ENCODE peak calls at places on chromosomes 4 and X, in six cellular contexts. C, Z, V, Q, O and R are unnamed samples.

GRCh38 chrX:24877854-24878650 is 137.7 kb downstream of the ARX start:
- DNase-seq in C (no peak), Z (no peak), V (no peak), Q (peak), O (no peak), R (no peak)

GRCh38 chr4:64799751-64800150 is 390.5 kb upstream of the TECRL start:
- DNase-seq in C (no peak), Z (no peak), V (no peak), Q (no peak), O (no peak), R (no peak)

GRCh38 chrX:45840411-45840950 is 639.8 kb upstream of the DIPK2B start:
- DNase-seq in C (no peak), Z (no peak), V (no peak), Q (no peak), O (no peak), R (no peak)

GRCh38 chrX:134365923-134366322 is 94.0 kb upstream of the HPRT1 start:
- DNase-seq in C (no peak), Z (no peak), V (no peak), Q (peak), O (no peak), R (no peak)

GRCh38 chrX:113400193-113400704 is 559.6 kb upstream of the AMOT start:
- DNase-seq in C (no peak), Z (no peak), V (no peak), Q (no peak), O (no peak), R (no peak)

GRCh38 chr4:145557720-145558119 is 61.5 kb upstream of the MMAA start:
- DNase-seq in C (no peak), Z (peak), V (peak), Q (peak), O (peak), R (peak)

GRCh38 chr4:105998210-105998609 is 102.9 kb downstream of the NPNT start:
- DNase-seq in C (no peak), Z (no peak), V (no peak), Q (no peak), O (no peak), R (no peak)

GRCh38 chrX:78886550-78886949 is 58.6 kb upstream of the P2RY10 start:
- DNase-seq in C (no peak), Z (no peak), V (no peak), Q (no peak), O (no peak), R (peak)

GRCh38 chr4:119632216-119632615 is 3.6 kb upstream of the PDE5A start:
- DNase-seq in C (no peak), Z (no peak), V (no peak), Q (no peak), O (no peak), R (no peak)

GRCh38 chr4:3744901-3745300 is 21.3 kb upstream of the ADRA2C start:
- DNase-seq in C (no peak), Z (no peak), V (no peak), Q (peak), O (no peak), R (no peak)

GRCh38 chrX:103200951-103201529 is 13.9 kb upstream of the BEX4 start:
- DNase-seq in C (no peak), Z (no peak), V (no peak), Q (no peak), O (no peak), R (no peak)